ENCODE peak calls at places on chromosomes 12 and 14, in four cellular contexts. U is heart left ventricle, V is ovary, M is body of pancreas. P is an unnamed sample.

GRCh38 chr14:73786942-73787759 is 64.5 kb upstream of the PTGR2 start:
- DNase-seq in U (peak; percentile 78), V (peak; percentile 77), M (peak; percentile 71), P (no peak)

GRCh38 chr12:96375841-96376249 is 24.4 kb downstream of the CDK17 start:
- DNase-seq in U (no peak), V (no peak), M (no peak), P (no peak)

GRCh38 chr14:60356921-60357550 is 108.0 kb downstream of the PPM1A start:
- DNase-seq in U (no peak), V (no peak), M (no peak), P (no peak)

GRCh38 chr14:33809456-33809855 is 141.4 kb downstream of the EGLN3 start:
- DNase-seq in U (no peak), V (no peak), M (no peak), P (no peak)

GRCh38 chr14:95431199-95432145 is 85.0 kb downstream of the SYNE3 start:
- DNase-seq in U (no peak), V (no peak), M (peak; percentile 22), P (no peak)

GRCh38 chr12:111454716-111455447 is 49.2 kb downstream of the SH2B3 start:
- DNase-seq in U (no peak), V (no peak), M (no peak), P (no peak)

GRCh38 chr14:34649344-34649743 is 19.4 kb upstream of the SNX6 start:
- DNase-seq in U (no peak), V (no peak), M (no peak), P (peak; percentile 57)

GRCh38 chr14:81441626-81442134 is 41.6 kb upstream of the STON2 start:
- DNase-seq in U (no peak), V (no peak), M (no peak), P (no peak)

GRCh38 chr12:131218291-131219172 is 264.8 kb downstream of the ADGRD1 start:
- DNase-seq in U (no peak), V (no peak), M (no peak), P (no peak)

GRCh38 chr14:47526591-47527244 is 148.7 kb downstream of the MDGA2 start:
- DNase-seq in U (no peak), V (no peak), M (no peak), P (no peak)

GRCh38 chr14:84036863-84037262 is 1493.1 kb upstream of the FLRT2 start:
- DNase-seq in U (no peak), V (no peak), M (no peak), P (no peak)

GRCh38 chr12:34600592-34601462 is 578.5 kb downstream of the ALG10 start:
- DNase-seq in U (no peak), V (no peak), M (no peak), P (no peak)

GRCh38 chr14:103880334-103880985 is 33.1 kb upstream of the PPP1R13B start:
- DNase-seq in U (peak; percentile 70), V (peak; percentile 90), M (peak; percentile 85), P (peak; percentile 57)

GRCh38 chr12:55908726-55909512 is 18.8 kb downstream of the PYM1 start:
- DNase-seq in U (no peak), V (no peak), M (no peak), P (no peak)
- TF ChIP-seq POLR2A in U (no peak), V (no peak), M (no peak), P (no peak)

GRCh38 chr14:21200752-21201461 is 45.0 kb upstream of the OR5AU1 start:
- DNase-seq in U (no peak), V (no peak), M (no peak), P (no peak)
- TF ChIP-seq POLR2A in U (no peak), V (no peak), M (no peak), P (no peak)

GRCh38 chr12:6423267-6424007 is 21.3 kb upstream of the CD27 start:
- DNase-seq in U (peak; percentile 84), V (peak; percentile 88), M (peak; percentile 86), P (peak; percentile 71)
- TF ChIP-seq POLR2A in U (no peak), V (peak; percentile 36), M (no peak), P (no peak)

GRCh38 chr12:119178544-119179334 is at the start of gene HSPB8:
- DNase-seq in U (peak; percentile 94), V (peak; percentile 83), M (peak; percentile 73), P (peak; percentile 83)
- TF ChIP-seq POLR2A in U (peak; percentile 98), V (peak; percentile 62), M (peak; percentile 80), P (peak; percentile 76)

GRCh38 chr14:100223332-100224171 is 15.4 kb upstream of the YY1 start:
- DNase-seq in U (no peak), V (no peak), M (no peak), P (no peak)
- TF ChIP-seq POLR2A in U (no peak), V (no peak), M (no peak), P (no peak)

GRCh38 chr14:21257395-21258193 is 11.6 kb downstream of the HNRNPC start:
- DNase-seq in U (no peak), V (no peak), M (no peak), P (no peak)
- TF ChIP-seq POLR2A in U (no peak), V (no peak), M (no peak), P (no peak)

GRCh38 chr14:105005929-105006830 is 14.7 kb downstream of the CDCA4 start:
- DNase-seq in U (no peak), V (no peak), M (no peak), P (no peak)
- TF ChIP-seq POLR2A in U (no peak), V (no peak), M (no peak), P (no peak)

GRCh38 chr12:22083167-22083566 is 37.1 kb downstream of the CMAS start:
- DNase-seq in U (no peak), V (no peak), M (no peak), P (no peak)

GRCh38 chr12:22084852-22085251 is 38.8 kb downstream of the CMAS start:
- DNase-seq in U (no peak), V (no peak), M (no peak), P (no peak)

DNA sequence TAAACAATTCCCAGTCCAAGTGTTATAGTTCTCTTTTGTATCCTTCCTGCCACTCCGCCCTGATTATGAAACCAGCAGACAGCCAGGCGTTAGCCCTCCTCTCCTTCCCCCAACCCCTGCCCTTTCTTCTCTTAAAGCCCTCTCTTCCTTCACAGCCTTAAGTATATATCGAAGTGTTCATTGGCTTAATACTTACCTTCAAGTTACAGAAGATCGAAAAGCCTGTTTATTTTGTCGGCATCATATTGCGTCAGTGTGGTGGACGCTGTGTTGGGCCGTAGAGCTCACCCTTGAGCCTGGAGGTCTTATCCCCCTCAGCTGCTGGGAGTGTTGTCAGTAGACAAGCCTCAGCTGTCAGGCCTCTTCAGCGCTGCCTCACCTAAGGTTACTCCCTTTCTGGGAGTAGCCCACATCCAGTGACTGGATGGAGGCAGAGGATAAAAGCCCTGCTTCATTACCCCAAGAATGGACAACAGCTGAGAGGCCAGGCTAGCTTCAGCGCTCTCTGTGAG is 36.2 kb downstream of the CMAS start:
- DNase-seq in U (no peak), V (no peak), M (no peak), P (no peak)
- TF ChIP-seq POLR2A in U (no peak), V (no peak), M (no peak), P (no peak)

DNA sequence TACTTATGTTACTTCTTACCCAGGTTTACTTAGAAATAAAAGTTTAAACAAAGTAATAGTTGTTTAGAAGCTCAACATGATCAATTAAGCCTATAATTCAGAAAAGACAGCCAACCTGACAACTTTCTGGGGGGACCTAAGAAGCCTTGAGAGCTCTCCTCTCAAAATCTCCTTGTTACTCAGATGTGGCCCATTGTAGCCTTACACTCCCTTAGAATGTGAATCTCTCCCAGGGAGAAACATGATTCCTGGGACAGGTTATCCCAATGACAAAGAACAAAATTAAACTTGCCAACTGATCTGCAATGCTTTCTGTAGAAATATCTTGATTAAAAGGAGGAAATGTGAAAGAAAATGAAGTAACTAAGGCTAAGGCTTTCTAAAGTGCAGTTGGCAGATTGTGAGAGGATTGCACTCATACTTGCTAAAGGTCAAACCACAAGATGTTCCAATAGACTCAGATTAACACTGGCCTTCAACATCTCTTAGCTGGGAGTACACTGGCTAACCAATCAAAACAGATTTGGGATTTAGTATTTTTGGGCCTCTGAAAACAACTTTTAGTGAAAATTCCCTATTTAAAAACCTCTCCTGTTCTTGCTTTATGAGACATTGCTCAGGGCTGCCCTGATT is 72.3 kb upstream of the TMX1 start:
- DNase-seq in U (no peak), V (no peak), M (no peak), P (no peak)
- TF ChIP-seq POLR2A in U (no peak), V (no peak), M (no peak), P (no peak)

DNA sequence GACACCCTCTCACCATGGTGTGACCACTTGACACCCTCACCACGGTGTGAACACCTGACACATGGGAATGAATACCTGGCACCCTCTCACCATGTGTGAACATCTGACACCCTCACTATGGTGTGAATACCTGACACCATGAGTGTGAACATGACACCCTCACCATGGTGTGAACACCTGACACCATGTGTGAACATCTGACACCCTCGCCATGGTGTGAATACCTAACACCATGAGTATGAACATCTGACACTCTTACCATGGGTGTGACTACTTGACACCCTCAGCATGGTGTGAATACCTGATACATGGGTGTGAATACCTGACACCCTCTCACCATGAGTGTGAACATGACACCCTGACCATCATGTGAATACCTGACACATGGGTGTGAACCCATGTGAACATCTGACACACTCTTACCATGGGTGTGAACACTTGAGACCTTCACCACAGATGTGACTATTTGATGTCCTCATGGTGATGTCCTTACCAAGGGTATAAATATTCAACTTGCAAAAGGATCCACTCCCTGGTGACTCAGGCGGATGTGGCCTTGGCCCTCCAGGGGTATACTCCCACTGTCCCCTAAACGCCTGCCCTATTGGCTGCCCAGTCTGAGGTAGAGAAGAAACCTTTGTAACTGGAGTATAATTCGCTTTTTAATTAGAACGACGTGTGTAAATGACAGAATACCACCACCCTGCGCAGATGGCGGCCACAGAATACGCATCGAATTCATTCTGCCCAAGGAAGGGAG is 29.1 kb downstream of the RFLNA start:
- DNase-seq in U (no peak), V (no peak), M (no peak), P (no peak)
- TF ChIP-seq POLR2A in U (no peak), V (no peak), M (no peak), P (no peak)